ENCODE peak calls at places on chromosomes 11 and 22, in six cellular contexts. One of them, this sample, is unnamed.

GRCh38 chr22:42326301-42326700 is 55.8 kb upstream of the TCF20 start:
- DNase-seq in dorsolateral prefrontal cortex: peak
- DNase-seq in foreskin keratinocyte: no peak
- DNase-seq in tibial artery: no peak
- DNase-seq in pancreas: no peak
- DNase-seq in GM23248: no peak
- DNase-seq in this sample: no peak

GRCh38 chr11:88414385-88414861 is 76.9 kb upstream of the CTSC start:
- DNase-seq in foreskin keratinocyte: peak
- DNase-seq in dorsolateral prefrontal cortex: no peak
- DNase-seq in tibial artery: no peak
- DNase-seq in GM23248: peak
- DNase-seq in pancreas: no peak
- DNase-seq in this sample: no peak

GRCh38 chr11:118522571-118523072 is 4.7 kb upstream of the TTC36 start:
- DNase-seq in foreskin keratinocyte: peak
- DNase-seq in tibial artery: no peak
- DNase-seq in dorsolateral prefrontal cortex: no peak
- DNase-seq in GM23248: peak
- DNase-seq in pancreas: no peak
- DNase-seq in this sample: no peak

GRCh38 chr11:45304111-45304991 is 18.2 kb upstream of the SYT13 start:
- DNase-seq in GM23248: no peak
- DNase-seq in dorsolateral prefrontal cortex: no peak
- DNase-seq in foreskin keratinocyte: no peak
- DNase-seq in tibial artery: no peak
- DNase-seq in pancreas: no peak
- DNase-seq in this sample: no peak

GRCh38 chr11:128494418-128495332 is 92.7 kb downstream of the ETS1 start:
- DNase-seq in pancreas: no peak
- DNase-seq in GM23248: no peak
- DNase-seq in foreskin keratinocyte: no peak
- DNase-seq in tibial artery: no peak
- DNase-seq in dorsolateral prefrontal cortex: no peak
- DNase-seq in this sample: no peak

GRCh38 chr11:62223095-62223494 is 14.6 kb downstream of the SCGB2A1 start:
- DNase-seq in pancreas: no peak
- DNase-seq in foreskin keratinocyte: peak
- DNase-seq in tibial artery: no peak
- DNase-seq in GM23248: no peak
- DNase-seq in dorsolateral prefrontal cortex: no peak
- DNase-seq in this sample: no peak

GRCh38 chr11:77474509-77475070 is 696 bp upstream of the PAK1 start:
- DNase-seq in tibial artery: no peak
- DNase-seq in pancreas: no peak
- DNase-seq in dorsolateral prefrontal cortex: no peak
- DNase-seq in foreskin keratinocyte: no peak
- DNase-seq in GM23248: no peak
- DNase-seq in this sample: no peak

GRCh38 chr22:35524966-35525686 is 15.5 kb upstream of the RASD2 start:
- DNase-seq in dorsolateral prefrontal cortex: peak
- DNase-seq in foreskin keratinocyte: no peak
- DNase-seq in pancreas: no peak
- DNase-seq in tibial artery: no peak
- DNase-seq in GM23248: peak
- DNase-seq in this sample: no peak

GRCh38 chr22:19621372-19622060 is 92.8 kb upstream of the SEPTIN5 start:
- DNase-seq in tibial artery: no peak
- DNase-seq in pancreas: no peak
- DNase-seq in foreskin keratinocyte: no peak
- DNase-seq in GM23248: no peak
- DNase-seq in dorsolateral prefrontal cortex: peak
- DNase-seq in this sample: no peak

GRCh38 chr11:27460571-27460970 is 12.0 kb downstream of the LGR4 start:
- DNase-seq in pancreas: peak
- DNase-seq in dorsolateral prefrontal cortex: no peak
- DNase-seq in tibial artery: no peak
- DNase-seq in foreskin keratinocyte: no peak
- DNase-seq in GM23248: no peak
- DNase-seq in this sample: no peak

GRCh38 chr22:32896951-32897350 is 95.4 kb downstream of the TIMP3 start:
- DNase-seq in pancreas: no peak
- DNase-seq in dorsolateral prefrontal cortex: no peak
- DNase-seq in tibial artery: no peak
- DNase-seq in GM23248: no peak
- DNase-seq in foreskin keratinocyte: no peak
- DNase-seq in this sample: no peak

GRCh38 chr11:69425895-69426544 is 55.4 kb upstream of the LINC01488 start:
- DNase-seq in foreskin keratinocyte: no peak
- DNase-seq in tibial artery: no peak
- DNase-seq in pancreas: no peak
- DNase-seq in dorsolateral prefrontal cortex: no peak
- DNase-seq in GM23248: no peak
- DNase-seq in this sample: no peak

GRCh38 chr11:64391839-64392238 is 32.9 kb downstream of the RPS6KA4 start:
- DNase-seq in tibial artery: no peak
- DNase-seq in GM23248: no peak
- DNase-seq in pancreas: no peak
- DNase-seq in foreskin keratinocyte: no peak
- DNase-seq in dorsolateral prefrontal cortex: no peak
- DNase-seq in this sample: no peak

GRCh38 chr11:74579577-74580270 is 12.7 kb upstream of the POLD3 start:
- DNase-seq in pancreas: no peak
- DNase-seq in GM23248: no peak
- DNase-seq in tibial artery: no peak
- DNase-seq in dorsolateral prefrontal cortex: no peak
- DNase-seq in foreskin keratinocyte: no peak
- DNase-seq in this sample: no peak

GRCh38 chr22:46057206-46057605 is 80.2 kb upstream of the WNT7B start:
- DNase-seq in GM23248: peak
- DNase-seq in foreskin keratinocyte: no peak
- DNase-seq in tibial artery: peak
- DNase-seq in pancreas: peak
- DNase-seq in dorsolateral prefrontal cortex: peak
- DNase-seq in this sample: no peak

GRCh38 chr22:44486538-44486937 is 11.5 kb downstream of the RTL6 start:
- DNase-seq in tibial artery: no peak
- DNase-seq in GM23248: peak
- DNase-seq in pancreas: no peak
- DNase-seq in dorsolateral prefrontal cortex: no peak
- DNase-seq in foreskin keratinocyte: no peak
- DNase-seq in this sample: no peak

GRCh38 chr22:34808618-34809017 is 257.3 kb upstream of the ISX start:
- DNase-seq in tibial artery: no peak
- DNase-seq in foreskin keratinocyte: no peak
- DNase-seq in dorsolateral prefrontal cortex: no peak
- DNase-seq in pancreas: no peak
- DNase-seq in GM23248: no peak
- DNase-seq in this sample: no peak

GRCh38 chr22:30402036-30402759 is 5.4 kb downstream of the SEC14L2 start:
- DNase-seq in pancreas: no peak
- DNase-seq in foreskin keratinocyte: no peak
- DNase-seq in tibial artery: no peak
- DNase-seq in dorsolateral prefrontal cortex: no peak
- DNase-seq in GM23248: no peak
- DNase-seq in this sample: no peak

GRCh38 chr11:60485987-60486386 is 6.6 kb upstream of the MS4A12 start:
- DNase-seq in tibial artery: no peak
- DNase-seq in GM23248: no peak
- DNase-seq in dorsolateral prefrontal cortex: no peak
- DNase-seq in pancreas: peak
- DNase-seq in foreskin keratinocyte: no peak
- DNase-seq in this sample: no peak

GRCh38 chr11:95088946-95089619 is 563 bp upstream of the ENDOD1 start:
- DNase-seq in pancreas: no peak
- DNase-seq in foreskin keratinocyte: no peak
- DNase-seq in dorsolateral prefrontal cortex: no peak
- DNase-seq in GM23248: peak
- DNase-seq in tibial artery: no peak
- DNase-seq in this sample: no peak

GRCh38 chr11:74157169-74157568 is 13.6 kb downstream of the C2CD3 start:
- DNase-seq in GM23248: peak
- DNase-seq in tibial artery: no peak
- DNase-seq in dorsolateral prefrontal cortex: no peak
- DNase-seq in pancreas: no peak
- DNase-seq in foreskin keratinocyte: peak
- DNase-seq in this sample: no peak

GRCh38 chr11:113193077-113193476 is 121.3 kb upstream of the TTC12 start:
- DNase-seq in pancreas: no peak
- DNase-seq in dorsolateral prefrontal cortex: no peak
- DNase-seq in tibial artery: no peak
- DNase-seq in GM23248: peak
- DNase-seq in foreskin keratinocyte: peak
- DNase-seq in this sample: no peak

GRCh38 chr11:64267207-64267945 is 16.0 kb downstream of the PLCB3 start:
- DNase-seq in dorsolateral prefrontal cortex: no peak
- DNase-seq in GM23248: peak
- DNase-seq in tibial artery: no peak
- DNase-seq in pancreas: no peak
- DNase-seq in foreskin keratinocyte: no peak
- DNase-seq in this sample: no peak

DNA sequence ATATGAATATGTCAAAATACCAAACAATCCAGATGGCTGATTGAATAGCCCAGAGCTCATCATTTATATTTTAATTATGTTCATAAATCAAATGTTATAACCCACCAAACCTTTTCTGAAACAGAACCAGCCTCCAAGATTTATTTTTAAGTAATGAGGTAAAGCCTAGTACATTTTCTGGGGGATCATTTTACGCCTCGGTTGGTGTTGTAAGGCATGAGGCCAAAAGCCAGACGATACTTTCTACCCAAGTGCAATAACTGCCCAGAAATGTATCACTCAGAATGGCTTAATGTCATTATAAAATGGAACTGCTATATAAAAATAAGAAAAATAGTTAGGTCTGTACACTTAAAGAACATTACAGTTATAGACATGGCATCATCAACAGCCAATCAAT is 283.3 kb downstream of the CADM1 start:
- DNase-seq in foreskin keratinocyte: no peak
- DNase-seq in pancreas: no peak
- DNase-seq in GM23248: no peak
- DNase-seq in dorsolateral prefrontal cortex: no peak
- DNase-seq in tibial artery: no peak
- DNase-seq in this sample: no peak
- H3K27ac ChIP-seq in foreskin keratinocyte: peak
- H3K27ac ChIP-seq in pancreas: no peak
- H3K27ac ChIP-seq in GM23248: no peak
- H3K27ac ChIP-seq in dorsolateral prefrontal cortex: no peak
- H3K27ac ChIP-seq in tibial artery: no peak
- H3K27ac ChIP-seq in this sample: no peak

GRCh38 chr11:59112494-59112893 is 5.5 kb downstream of the FAM111B start:
- DNase-seq in tibial artery: no peak
- DNase-seq in GM23248: peak
- DNase-seq in pancreas: no peak
- DNase-seq in foreskin keratinocyte: peak
- DNase-seq in dorsolateral prefrontal cortex: no peak
- DNase-seq in this sample: no peak

GRCh38 chr11:59102259-59102765 is 4.7 kb upstream of the FAM111B start:
- DNase-seq in tibial artery: peak
- DNase-seq in GM23248: peak
- DNase-seq in foreskin keratinocyte: no peak
- DNase-seq in pancreas: peak
- DNase-seq in dorsolateral prefrontal cortex: no peak
- DNase-seq in this sample: peak

GRCh38 chr11:59106363-59107336 is at the start of gene FAM111B:
- DNase-seq in dorsolateral prefrontal cortex: peak
- DNase-seq in GM23248: peak
- DNase-seq in foreskin keratinocyte: peak
- DNase-seq in pancreas: peak
- DNase-seq in tibial artery: peak
- DNase-seq in this sample: peak
- H3K27ac ChIP-seq in dorsolateral prefrontal cortex: no peak
- H3K27ac ChIP-seq in GM23248: no peak
- H3K27ac ChIP-seq in foreskin keratinocyte: peak
- H3K27ac ChIP-seq in pancreas: no peak
- H3K27ac ChIP-seq in tibial artery: no peak
- H3K27ac ChIP-seq in this sample: no peak

GRCh38 chr11:83425137-83425466 is 138.9 kb upstream of the CCDC90B start:
- DNase-seq in foreskin keratinocyte: no peak
- DNase-seq in dorsolateral prefrontal cortex: no peak
- DNase-seq in GM23248: no peak
- DNase-seq in tibial artery: no peak
- DNase-seq in pancreas: no peak
- DNase-seq in this sample: no peak
- H3K27ac ChIP-seq in foreskin keratinocyte: no peak
- H3K27ac ChIP-seq in dorsolateral prefrontal cortex: no peak
- H3K27ac ChIP-seq in GM23248: no peak
- H3K27ac ChIP-seq in tibial artery: no peak
- H3K27ac ChIP-seq in pancreas: no peak
- H3K27ac ChIP-seq in this sample: no peak

GRCh38 chr11:10669258-10670033 is 24.1 kb downstream of the IRAG1 start:
- DNase-seq in pancreas: no peak
- DNase-seq in foreskin keratinocyte: peak
- DNase-seq in tibial artery: no peak
- DNase-seq in GM23248: peak
- DNase-seq in dorsolateral prefrontal cortex: no peak
- DNase-seq in this sample: no peak
- H3K27ac ChIP-seq in pancreas: no peak
- H3K27ac ChIP-seq in foreskin keratinocyte: no peak
- H3K27ac ChIP-seq in tibial artery: peak
- H3K27ac ChIP-seq in GM23248: peak
- H3K27ac ChIP-seq in dorsolateral prefrontal cortex: peak
- H3K27ac ChIP-seq in this sample: no peak

GRCh38 chr22:41177626-41178424 is 27.3 kb upstream of the L3MBTL2 start:
- DNase-seq in foreskin keratinocyte: no peak
- DNase-seq in pancreas: no peak
- DNase-seq in tibial artery: no peak
- DNase-seq in GM23248: no peak
- DNase-seq in dorsolateral prefrontal cortex: no peak
- DNase-seq in this sample: no peak
- H3K27ac ChIP-seq in foreskin keratinocyte: no peak
- H3K27ac ChIP-seq in pancreas: no peak
- H3K27ac ChIP-seq in tibial artery: no peak
- H3K27ac ChIP-seq in GM23248: no peak
- H3K27ac ChIP-seq in dorsolateral prefrontal cortex: peak
- H3K27ac ChIP-seq in this sample: no peak

GRCh38 chr11:67392182-67392715 is 463 bp downstream of the RAD9A start:
- DNase-seq in pancreas: no peak
- DNase-seq in foreskin keratinocyte: no peak
- DNase-seq in tibial artery: no peak
- DNase-seq in dorsolateral prefrontal cortex: no peak
- DNase-seq in GM23248: peak
- DNase-seq in this sample: no peak

GRCh38 chr11:67391304-67392181 is at the start of gene RAD9A:
- DNase-seq in tibial artery: peak
- DNase-seq in dorsolateral prefrontal cortex: peak
- DNase-seq in foreskin keratinocyte: peak
- DNase-seq in GM23248: peak
- DNase-seq in pancreas: peak
- DNase-seq in this sample: peak

GRCh38 chr11:67393990-67394389 is 2.2 kb downstream of the RAD9A start:
- DNase-seq in foreskin keratinocyte: no peak
- DNase-seq in tibial artery: no peak
- DNase-seq in GM23248: no peak
- DNase-seq in dorsolateral prefrontal cortex: no peak
- DNase-seq in pancreas: no peak
- DNase-seq in this sample: no peak

GRCh38 chr11:67395555-67396257 is 3.9 kb downstream of the RAD9A start:
- DNase-seq in dorsolateral prefrontal cortex: no peak
- DNase-seq in tibial artery: no peak
- DNase-seq in pancreas: no peak
- DNase-seq in GM23248: no peak
- DNase-seq in foreskin keratinocyte: no peak
- DNase-seq in this sample: no peak

GRCh38 chr11:67393437-67393836 is 1.7 kb downstream of the RAD9A start:
- DNase-seq in GM23248: no peak
- DNase-seq in pancreas: no peak
- DNase-seq in dorsolateral prefrontal cortex: no peak
- DNase-seq in foreskin keratinocyte: no peak
- DNase-seq in tibial artery: no peak
- DNase-seq in this sample: no peak
- H3K27ac ChIP-seq in GM23248: no peak
- H3K27ac ChIP-seq in pancreas: no peak
- H3K27ac ChIP-seq in dorsolateral prefrontal cortex: no peak
- H3K27ac ChIP-seq in foreskin keratinocyte: no peak
- H3K27ac ChIP-seq in tibial artery: no peak
- H3K27ac ChIP-seq in this sample: no peak